ENCODE peak calls at places on chromosomes 11 and 22, in nine cellular contexts. C is PC-3, Z is cardiac muscle cell, A is HCT116, Y is Peyer's patch, J is right lobe of liver, U is A549, K is gastrocnemius medialis, F is suprapubic skin. M is an unnamed sample. For H3K4me1, the result is how much of the 10 kb centered on the place peaks cover.

GRCh38 chr11:90134420-90135003 is at the start of gene NAALAD2:
- DNase-seq in C (no peak), Z (peak), A (no peak), Y (peak), J (peak), U (peak), K (peak), F (peak), M (peak)

GRCh38 chr11:128472128-128473110 is 114.9 kb downstream of the ETS1 start:
- DNase-seq in C (peak), Z (peak), A (no peak), Y (no peak), J (no peak), U (no peak), K (no peak), F (no peak), M (no peak)

GRCh38 chr22:35375031-35375430 is 5.9 kb upstream of the HMOX1 start:
- DNase-seq in C (peak), Z (peak), A (no peak), Y (no peak), J (no peak), U (no peak), K (no peak), F (no peak), M (no peak)

GRCh38 chr22:38082986-38083710 is 836 bp downstream of the SLC16A8 start:
- DNase-seq in C (no peak), Z (no peak), A (no peak), Y (no peak), J (no peak), U (no peak), K (no peak), F (peak), M (peak)

GRCh38 chr11:36292311-36292722 is 3.1 kb upstream of the COMMD9 start:
- DNase-seq in C (peak), Z (peak), A (peak), Y (no peak), J (no peak), U (peak), K (no peak), F (no peak), M (no peak)

GRCh38 chr11:123576082-123576481 is 78.3 kb downstream of the SCN3B start:
- DNase-seq in C (no peak), Z (no peak), A (no peak), Y (no peak), J (no peak), U (no peak), K (no peak), F (no peak), M (no peak)

GRCh38 chr11:75554258-75555022 is 7.6 kb upstream of the SERPINH1 start:
- DNase-seq in C (no peak), Z (peak), A (no peak), Y (peak), J (peak), U (no peak), K (peak), F (peak), M (peak)

GRCh38 chr22:45170001-45170466 is 6.3 kb downstream of the NUP50 start:
- DNase-seq in C (peak), Z (peak), A (no peak), Y (no peak), J (no peak), U (no peak), K (no peak), F (no peak), M (no peak)

GRCh38 chr11:70678931-70679900 is 280.9 kb downstream of the CTTN start:
- DNase-seq in C (no peak), Z (no peak), A (no peak), Y (no peak), J (no peak), U (no peak), K (no peak), F (no peak), M (peak)

DNA sequence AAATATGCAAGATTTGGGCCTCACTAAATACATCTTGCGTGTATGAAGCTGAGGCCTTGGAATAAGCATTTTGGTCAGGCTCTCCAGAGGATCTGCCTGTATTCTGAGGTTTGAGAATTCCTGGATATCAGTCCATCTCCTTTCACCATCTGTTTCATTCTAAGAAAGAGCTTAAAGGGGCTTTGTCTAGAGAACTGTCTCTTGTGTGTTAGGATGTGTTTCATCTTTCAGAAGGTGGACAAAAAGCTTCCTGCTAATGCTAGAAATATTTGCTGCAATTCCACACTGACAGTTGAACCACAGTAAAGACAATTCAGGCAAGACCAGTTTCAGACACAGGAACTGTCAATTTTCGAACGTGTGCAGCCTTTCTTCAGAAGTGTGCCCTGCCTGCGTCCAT is 185.4 kb downstream of the DBX1 start:
- DNase-seq in C (no peak), Z (no peak), A (no peak), Y (no peak), J (no peak), U (no peak), K (no peak), F (no peak), M (no peak)
- H3K4me1 ChIP-seq in C (under half), Z (under half), A (under half), Y (under half), J (under half), U (under half), K (under half), F (under half), M (under half)

GRCh38 chr11:34601609-34602008 is 19.3 kb upstream of the EHF start:
- DNase-seq in C (no peak), Z (no peak), A (no peak), Y (no peak), J (no peak), U (no peak), K (no peak), F (no peak), M (no peak)
- TF ChIP-seq CTCF in C (no peak), Z (no peak), A (no peak), Y (no peak), J (no peak), U (no peak), K (no peak), F (no peak), M (no peak)

DNA sequence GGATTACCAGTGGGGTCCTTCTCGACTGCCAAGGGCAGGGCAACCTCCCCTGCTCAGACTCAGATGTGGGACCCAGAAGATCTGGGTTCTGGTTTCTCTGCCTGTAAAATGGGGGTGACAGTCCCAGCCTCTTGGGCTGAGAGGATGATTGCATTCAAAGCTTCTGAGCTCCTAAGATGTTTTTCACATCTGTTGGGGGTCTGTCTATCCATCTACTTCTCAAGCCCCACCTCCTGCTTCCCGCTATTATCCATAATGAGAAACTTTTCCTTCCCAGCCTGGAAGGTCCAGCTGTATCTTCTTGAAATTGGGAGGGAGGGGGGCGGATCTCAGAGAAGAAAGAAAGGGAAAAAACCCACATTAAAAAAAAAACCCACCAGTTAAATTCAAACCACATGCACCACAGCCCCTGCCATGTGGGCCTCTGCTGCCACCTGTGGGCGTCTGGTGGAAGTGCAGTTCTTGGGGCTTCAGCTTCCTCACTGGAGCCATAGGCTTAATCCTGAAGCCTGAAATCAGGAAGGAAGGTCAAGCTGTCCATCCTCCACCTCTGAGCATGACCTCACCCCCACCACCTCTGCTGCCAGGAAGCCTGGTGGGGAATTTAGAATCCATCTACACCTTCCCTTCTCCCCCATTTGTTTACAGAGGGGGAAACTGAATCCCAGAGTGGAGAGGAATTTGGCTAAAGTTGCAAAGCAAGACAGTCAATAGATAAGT is 27.3 kb downstream of the ARHGEF17 start:
- DNase-seq in C (peak), Z (peak), A (peak), Y (peak), J (peak), U (peak), K (peak), F (peak), M (peak)
- H3K4me1 ChIP-seq in C (under half), Z (under half), A (under half), Y (under half), J (under half), U (under half), K (under half), F (under half), M (half or more)

DNA sequence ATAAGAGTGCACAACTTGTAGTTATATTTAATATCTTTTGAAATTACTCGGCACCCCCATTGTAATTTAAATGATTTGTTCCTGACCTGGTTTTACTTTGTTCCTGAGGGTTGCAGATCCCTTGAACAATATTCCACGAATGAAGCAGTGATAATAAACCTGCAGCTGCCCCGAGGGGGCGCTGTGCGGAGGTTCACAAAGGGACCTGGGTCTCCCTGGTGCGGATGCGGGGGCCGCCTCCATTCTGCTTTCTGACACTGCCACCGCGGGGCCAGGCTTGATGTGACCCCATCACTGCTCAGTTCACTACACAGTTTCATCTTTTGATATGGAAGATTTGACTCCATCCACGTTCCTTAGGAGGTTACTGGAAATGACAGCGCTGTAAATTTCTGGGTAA is 62.9 kb upstream of the PRODH start:
- DNase-seq in C (no peak), Z (no peak), A (no peak), Y (no peak), J (no peak), U (no peak), K (no peak), F (no peak), M (no peak)
- TF ChIP-seq CTCF in C (peak), Z (peak), A (peak), Y (no peak), J (no peak), U (no peak), K (no peak), F (no peak), M (no peak)

GRCh38 chr22:17939579-17939978 is 84.8 kb downstream of the MICAL3 start:
- DNase-seq in C (no peak), Z (no peak), A (no peak), Y (no peak), J (no peak), U (no peak), K (no peak), F (no peak), M (no peak)
- H3K4me1 ChIP-seq in C (under half), Z (half or more), A (under half), Y (under half), J (under half), U (under half), K (under half), F (under half), M (under half)

M was measured in kidney.